ENCODE peak calls at places on chromosomes 2 and 18, in six cellular contexts. One of them, this sample, is unnamed. For H3K36me3, the result is how much of the 10 kb centered on the place peaks cover.

GRCh38 chr2:169038338-169038757 is 7.2 kb upstream of the ABCB11 start:
- DNase-seq in HCT116: no peak
- DNase-seq in MM.1S: no peak
- DNase-seq in fibroblast of lung: peak
- DNase-seq in GM23248: peak
- DNase-seq in K562: peak
- DNase-seq in this sample: peak

GRCh38 chr18:43161528-43161927 is 46.0 kb upstream of the RIT2 start:
- DNase-seq in GM23248: peak
- DNase-seq in fibroblast of lung: peak
- DNase-seq in K562: no peak
- DNase-seq in MM.1S: no peak
- DNase-seq in HCT116: no peak
- DNase-seq in this sample: peak

GRCh38 chr2:23567382-23567781 is 182.4 kb downstream of the KLHL29 start:
- DNase-seq in fibroblast of lung: no peak
- DNase-seq in MM.1S: no peak
- DNase-seq in HCT116: no peak
- DNase-seq in GM23248: no peak
- DNase-seq in K562: no peak
- DNase-seq in this sample: no peak

GRCh38 chr2:216807861-216808272 is 52.0 kb downstream of the TNP1 start:
- DNase-seq in fibroblast of lung: peak
- DNase-seq in GM23248: peak
- DNase-seq in MM.1S: no peak
- DNase-seq in K562: no peak
- DNase-seq in HCT116: no peak
- DNase-seq in this sample: peak

GRCh38 chr2:41909584-41909983 is 138.2 kb upstream of the PKDCC start:
- DNase-seq in HCT116: no peak
- DNase-seq in K562: no peak
- DNase-seq in GM23248: no peak
- DNase-seq in MM.1S: no peak
- DNase-seq in fibroblast of lung: peak
- DNase-seq in this sample: peak

GRCh38 chr2:22035333-22035964 is 911.7 kb downstream of the TDRD15 start:
- DNase-seq in MM.1S: no peak
- DNase-seq in GM23248: no peak
- DNase-seq in HCT116: no peak
- DNase-seq in fibroblast of lung: no peak
- DNase-seq in K562: no peak
- DNase-seq in this sample: no peak

GRCh38 chr18:3624818-3625716 is 175.1 kb downstream of the TGIF1 start:
- DNase-seq in K562: peak
- DNase-seq in GM23248: peak
- DNase-seq in HCT116: peak
- DNase-seq in MM.1S: no peak
- DNase-seq in fibroblast of lung: peak
- DNase-seq in this sample: peak

GRCh38 chr2:36492216-36492945 is 105.6 kb downstream of the FEZ2 start:
- DNase-seq in MM.1S: no peak
- DNase-seq in K562: no peak
- DNase-seq in fibroblast of lung: peak
- DNase-seq in HCT116: no peak
- DNase-seq in GM23248: no peak
- DNase-seq in this sample: peak

GRCh38 chr2:11870584-11870983 is 124.2 kb downstream of the LPIN1 start:
- DNase-seq in HCT116: no peak
- DNase-seq in fibroblast of lung: no peak
- DNase-seq in K562: no peak
- DNase-seq in GM23248: no peak
- DNase-seq in MM.1S: no peak
- DNase-seq in this sample: no peak

GRCh38 chr18:56451188-56451587 is 187.2 kb downstream of the TXNL1 start:
- DNase-seq in fibroblast of lung: peak
- DNase-seq in K562: no peak
- DNase-seq in MM.1S: no peak
- DNase-seq in HCT116: no peak
- DNase-seq in GM23248: peak
- DNase-seq in this sample: no peak

GRCh38 chr2:26598336-26599006 is 42.7 kb downstream of the CIB4 start:
- DNase-seq in K562: no peak
- DNase-seq in GM23248: no peak
- DNase-seq in fibroblast of lung: no peak
- DNase-seq in MM.1S: no peak
- DNase-seq in HCT116: no peak
- DNase-seq in this sample: no peak

GRCh38 chr2:187873132-187873531 is 318.9 kb upstream of the TFPI start:
- DNase-seq in HCT116: no peak
- DNase-seq in GM23248: no peak
- DNase-seq in K562: no peak
- DNase-seq in fibroblast of lung: peak
- DNase-seq in MM.1S: no peak
- DNase-seq in this sample: peak

GRCh38 chr2:45203400-45203799 is 194.1 kb upstream of the SIX2 start:
- DNase-seq in HCT116: no peak
- DNase-seq in GM23248: no peak
- DNase-seq in MM.1S: no peak
- DNase-seq in K562: no peak
- DNase-seq in fibroblast of lung: no peak
- DNase-seq in this sample: no peak

GRCh38 chr2:84427235-84428138 is 31.6 kb downstream of the SUCLG1 start:
- DNase-seq in K562: no peak
- DNase-seq in fibroblast of lung: peak
- DNase-seq in HCT116: no peak
- DNase-seq in GM23248: peak
- DNase-seq in MM.1S: no peak
- DNase-seq in this sample: peak

GRCh38 chr18:5746844-5747243 is 148.5 kb downstream of the TMEM200C start:
- DNase-seq in MM.1S: no peak
- DNase-seq in GM23248: peak
- DNase-seq in HCT116: no peak
- DNase-seq in K562: peak
- DNase-seq in fibroblast of lung: no peak
- DNase-seq in this sample: no peak

GRCh38 chr18:63339920-63340484 is 20.4 kb upstream of the BCL2 start:
- DNase-seq in GM23248: peak
- DNase-seq in MM.1S: peak
- DNase-seq in HCT116: peak
- DNase-seq in K562: peak
- DNase-seq in fibroblast of lung: peak
- DNase-seq in this sample: peak

GRCh38 chr2:241609859-241610793 is 26.8 kb downstream of the THAP4 start:
- DNase-seq in MM.1S: peak
- DNase-seq in GM23248: peak
- DNase-seq in K562: peak
- DNase-seq in HCT116: no peak
- DNase-seq in fibroblast of lung: peak
- DNase-seq in this sample: peak

GRCh38 chr18:54608008-54608642 is 17.1 kb downstream of the DYNAP start:
- DNase-seq in HCT116: no peak
- DNase-seq in MM.1S: no peak
- DNase-seq in fibroblast of lung: peak
- DNase-seq in GM23248: peak
- DNase-seq in K562: no peak
- DNase-seq in this sample: peak

GRCh38 chr2:69565431-69565839 is 78.1 kb downstream of the AAK1 start:
- DNase-seq in fibroblast of lung: no peak
- DNase-seq in K562: peak
- DNase-seq in MM.1S: peak
- DNase-seq in HCT116: peak
- DNase-seq in GM23248: peak
- DNase-seq in this sample: no peak

GRCh38 chr2:121266543-121267106 is 18.4 kb downstream of the TFCP2L1 start:
- DNase-seq in MM.1S: no peak
- DNase-seq in fibroblast of lung: no peak
- DNase-seq in K562: no peak
- DNase-seq in GM23248: peak
- DNase-seq in HCT116: no peak
- DNase-seq in this sample: no peak

GRCh38 chr18:58046087-58046793 is 2.2 kb downstream of the NEDD4L start:
- DNase-seq in fibroblast of lung: peak
- DNase-seq in K562: no peak
- DNase-seq in HCT116: no peak
- DNase-seq in MM.1S: no peak
- DNase-seq in GM23248: no peak
- DNase-seq in this sample: no peak

GRCh38 chr2:231460073-231460861 is 4.0 kb downstream of the NCL start:
- DNase-seq in MM.1S: peak
- DNase-seq in fibroblast of lung: no peak
- DNase-seq in K562: no peak
- DNase-seq in GM23248: no peak
- DNase-seq in HCT116: no peak
- DNase-seq in this sample: no peak

GRCh38 chr2:231463698-231464575 is at the start of gene NCL:
- DNase-seq in HCT116: peak
- DNase-seq in fibroblast of lung: peak
- DNase-seq in MM.1S: peak
- DNase-seq in K562: peak
- DNase-seq in GM23248: peak
- DNase-seq in this sample: peak

GRCh38 chr2:231464576-231465540 is 574 bp upstream of the NCL start:
- DNase-seq in HCT116: peak
- DNase-seq in MM.1S: peak
- DNase-seq in GM23248: peak
- DNase-seq in fibroblast of lung: peak
- DNase-seq in K562: peak
- DNase-seq in this sample: no peak

GRCh38 chr2:231461516-231461971 is 2.7 kb downstream of the NCL start:
- DNase-seq in HCT116: no peak
- DNase-seq in GM23248: no peak
- DNase-seq in MM.1S: peak
- DNase-seq in K562: no peak
- DNase-seq in fibroblast of lung: no peak
- DNase-seq in this sample: no peak

DNA sequence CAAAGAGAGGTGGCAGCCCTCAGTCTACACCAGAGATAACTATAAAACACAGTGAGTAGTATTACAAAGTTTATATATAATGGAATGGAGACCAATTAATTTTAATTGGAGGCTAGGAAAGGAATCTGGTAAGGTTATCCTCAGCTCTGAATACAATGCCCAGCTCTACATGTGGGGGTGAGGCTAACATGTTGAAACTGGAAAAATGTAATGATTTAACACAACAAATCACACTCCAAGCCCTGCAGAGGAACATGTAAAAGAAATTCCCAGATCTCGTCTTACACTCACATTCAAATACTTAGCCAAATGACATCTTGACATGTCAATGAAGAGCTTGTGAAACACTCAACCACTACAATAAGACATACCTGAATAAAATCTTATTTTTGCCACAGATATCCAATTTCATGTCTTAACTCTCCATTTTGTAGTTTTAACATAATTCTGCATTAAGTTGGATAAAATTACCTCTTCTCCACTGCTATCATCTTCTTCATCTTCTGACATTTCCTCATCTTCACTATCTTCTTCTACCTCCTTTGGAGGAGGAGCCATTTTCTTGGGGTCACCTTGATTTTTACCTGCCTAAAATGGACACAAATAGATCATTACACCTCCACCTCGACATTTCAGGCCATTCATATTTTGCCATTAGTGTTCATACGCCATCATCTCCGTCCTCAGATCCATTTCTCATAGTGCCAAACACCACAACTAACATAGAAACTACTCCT is 1.4 kb downstream of the NCL start:
- DNase-seq in K562: no peak
- DNase-seq in MM.1S: no peak
- DNase-seq in GM23248: peak
- DNase-seq in HCT116: no peak
- DNase-seq in fibroblast of lung: no peak
- DNase-seq in this sample: no peak
- H3K36me3 ChIP-seq in K562: half or more
- H3K36me3 ChIP-seq in MM.1S: under half
- H3K36me3 ChIP-seq in GM23248: half or more
- H3K36me3 ChIP-seq in HCT116: half or more
- H3K36me3 ChIP-seq in fibroblast of lung: under half
- H3K36me3 ChIP-seq in this sample: half or more

GRCh38 chr2:236359426-236359825 is 95.2 kb upstream of the ASB18 start:
- DNase-seq in GM23248: no peak
- DNase-seq in HCT116: no peak
- DNase-seq in MM.1S: no peak
- DNase-seq in fibroblast of lung: no peak
- DNase-seq in K562: no peak
- DNase-seq in this sample: no peak
- H2AFZ ChIP-seq in GM23248: no peak
- H2AFZ ChIP-seq in HCT116: no peak
- H2AFZ ChIP-seq in MM.1S: no peak
- H2AFZ ChIP-seq in fibroblast of lung: no peak
- H2AFZ ChIP-seq in K562: no peak
- H2AFZ ChIP-seq in this sample: no peak

DNA sequence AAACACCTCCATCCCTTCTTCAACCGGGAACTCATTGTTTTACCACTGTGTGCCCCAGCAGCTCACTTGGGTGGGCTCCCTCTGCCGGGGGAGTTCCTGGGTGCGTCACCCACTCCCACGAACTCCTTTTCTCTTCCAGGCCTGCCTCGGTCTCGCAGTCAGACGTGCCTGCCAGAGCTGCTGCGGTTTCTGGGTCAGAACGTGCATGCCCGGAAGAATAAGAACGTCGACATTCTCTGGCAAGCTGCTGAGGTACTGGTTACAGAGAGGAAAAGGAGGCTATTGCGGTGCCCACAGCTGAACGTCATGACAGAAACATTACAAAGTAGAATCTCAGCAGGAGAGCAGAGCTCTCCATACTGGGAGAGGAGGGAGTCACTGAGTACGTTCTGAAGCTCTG is 35.6 kb downstream of the COA5 start:
- DNase-seq in MM.1S: no peak
- DNase-seq in HCT116: no peak
- DNase-seq in fibroblast of lung: peak
- DNase-seq in K562: no peak
- DNase-seq in GM23248: no peak
- DNase-seq in this sample: no peak
- H3K36me3 ChIP-seq in MM.1S: under half
- H3K36me3 ChIP-seq in HCT116: under half
- H3K36me3 ChIP-seq in fibroblast of lung: under half
- H3K36me3 ChIP-seq in K562: under half
- H3K36me3 ChIP-seq in GM23248: under half
- H3K36me3 ChIP-seq in this sample: half or more

GRCh38 chr2:136116111-136116812 is 1.7 kb downstream of the CXCR4 start:
- DNase-seq in fibroblast of lung: no peak
- DNase-seq in MM.1S: peak
- DNase-seq in GM23248: peak
- DNase-seq in K562: peak
- DNase-seq in HCT116: no peak
- DNase-seq in this sample: no peak

GRCh38 chr2:136112949-136113766 is 4.8 kb downstream of the CXCR4 start:
- DNase-seq in MM.1S: no peak
- DNase-seq in GM23248: no peak
- DNase-seq in fibroblast of lung: no peak
- DNase-seq in HCT116: no peak
- DNase-seq in K562: no peak
- DNase-seq in this sample: no peak

GRCh38 chr2:136115183-136115751 is 2.7 kb downstream of the CXCR4 start:
- DNase-seq in GM23248: no peak
- DNase-seq in K562: no peak
- DNase-seq in HCT116: no peak
- DNase-seq in MM.1S: no peak
- DNase-seq in fibroblast of lung: no peak
- DNase-seq in this sample: no peak

GRCh38 chr2:136113767-136114070 is 4.2 kb downstream of the CXCR4 start:
- DNase-seq in fibroblast of lung: no peak
- DNase-seq in HCT116: no peak
- DNase-seq in MM.1S: no peak
- DNase-seq in GM23248: no peak
- DNase-seq in K562: no peak
- DNase-seq in this sample: no peak

GRCh38 chr2:136114392-136114791 is 3.6 kb downstream of the CXCR4 start:
- DNase-seq in fibroblast of lung: no peak
- DNase-seq in MM.1S: no peak
- DNase-seq in K562: no peak
- DNase-seq in HCT116: no peak
- DNase-seq in GM23248: no peak
- DNase-seq in this sample: no peak
- H2AFZ ChIP-seq in fibroblast of lung: no peak
- H2AFZ ChIP-seq in MM.1S: no peak
- H2AFZ ChIP-seq in K562: no peak
- H2AFZ ChIP-seq in HCT116: no peak
- H2AFZ ChIP-seq in GM23248: no peak
- H2AFZ ChIP-seq in this sample: no peak

This sample was measured in mesenchymal stem cell.